ENCODE peak calls at places on chromosomes 4 and X, in five cellular contexts. One of them, this sample, is unnamed. For H3K27me3, the result is how much of the 10 kb centered on the place peaks cover.

GRCh38 chr4:65656008-65656407 is 14.3 kb downstream of the EPHA5 start:
- DNase-seq in H9: no peak
- DNase-seq in H1: no peak
- DNase-seq in neuronal stem cell: no peak
- DNase-seq in IMR-90: no peak
- DNase-seq in this sample: no peak

GRCh38 chr4:109440948-109441347 is 7.3 kb downstream of the SEC24B start:
- DNase-seq in H1: no peak
- DNase-seq in H9: no peak
- DNase-seq in neuronal stem cell: no peak
- DNase-seq in IMR-90: no peak
- DNase-seq in this sample: peak

GRCh38 chrX:49172280-49172780 is 632 bp downstream of the PLP2 start:
- DNase-seq in neuronal stem cell: no peak
- DNase-seq in H9: no peak
- DNase-seq in H1: no peak
- DNase-seq in IMR-90: peak
- DNase-seq in this sample: peak

GRCh38 chr4:92387459-92388069 is 83.8 kb downstream of the GRID2 start:
- DNase-seq in H1: peak
- DNase-seq in IMR-90: peak
- DNase-seq in neuronal stem cell: peak
- DNase-seq in H9: no peak
- DNase-seq in this sample: peak

GRCh38 chr4:98248984-98249383 is 12.2 kb upstream of the RAP1GDS1 start:
- DNase-seq in H1: no peak
- DNase-seq in IMR-90: no peak
- DNase-seq in H9: no peak
- DNase-seq in neuronal stem cell: no peak
- DNase-seq in this sample: no peak

GRCh38 chrX:148588649-148589310 is 88.4 kb downstream of the AFF2 start:
- DNase-seq in IMR-90: no peak
- DNase-seq in H1: no peak
- DNase-seq in neuronal stem cell: no peak
- DNase-seq in H9: no peak
- DNase-seq in this sample: no peak

GRCh38 chrX:7996851-7997250 is 69.6 kb upstream of the PNPLA4 start:
- DNase-seq in H1: no peak
- DNase-seq in neuronal stem cell: no peak
- DNase-seq in IMR-90: no peak
- DNase-seq in H9: no peak
- DNase-seq in this sample: no peak

GRCh38 chr4:188660796-188661195 is 521.6 kb downstream of the TRIML1 start:
- DNase-seq in H9: no peak
- DNase-seq in H1: no peak
- DNase-seq in neuronal stem cell: no peak
- DNase-seq in IMR-90: no peak
- DNase-seq in this sample: no peak

GRCh38 chr4:74534121-74534520 is 89.2 kb downstream of the AREG start:
- DNase-seq in H9: no peak
- DNase-seq in IMR-90: no peak
- DNase-seq in H1: no peak
- DNase-seq in neuronal stem cell: no peak
- DNase-seq in this sample: no peak

GRCh38 chr4:8438743-8439142 is 1.8 kb downstream of the ACOX3 start:
- DNase-seq in IMR-90: no peak
- DNase-seq in H1: no peak
- DNase-seq in H9: no peak
- DNase-seq in neuronal stem cell: no peak
- DNase-seq in this sample: no peak

GRCh38 chr4:1720163-1720983 is 750 bp downstream of the TMEM129 start:
- DNase-seq in IMR-90: peak
- DNase-seq in H1: no peak
- DNase-seq in neuronal stem cell: peak
- DNase-seq in H9: peak
- DNase-seq in this sample: peak

GRCh38 chrX:5730561-5730960 is 498.1 kb downstream of the NLGN4X start:
- DNase-seq in neuronal stem cell: no peak
- DNase-seq in H1: no peak
- DNase-seq in H9: no peak
- DNase-seq in IMR-90: no peak
- DNase-seq in this sample: no peak

GRCh38 chrX:76148753-76149152 is 24.1 kb upstream of the PBDC1 start:
- DNase-seq in neuronal stem cell: no peak
- DNase-seq in H1: no peak
- DNase-seq in IMR-90: peak
- DNase-seq in H9: peak
- DNase-seq in this sample: peak

GRCh38 chr4:83151645-83152044 is 37.1 kb upstream of the PLAC8 start:
- DNase-seq in H9: no peak
- DNase-seq in H1: no peak
- DNase-seq in neuronal stem cell: no peak
- DNase-seq in IMR-90: no peak
- DNase-seq in this sample: no peak

GRCh38 chrX:115960440-115961084 is 210.0 kb upstream of the AGTR2 start:
- DNase-seq in H9: no peak
- DNase-seq in neuronal stem cell: no peak
- DNase-seq in H1: no peak
- DNase-seq in IMR-90: no peak
- DNase-seq in this sample: no peak

GRCh38 chr4:121898150-121898549 is 27.9 kb upstream of the BBS7 start:
- DNase-seq in H9: no peak
- DNase-seq in neuronal stem cell: no peak
- DNase-seq in H1: no peak
- DNase-seq in IMR-90: no peak
- DNase-seq in this sample: no peak

GRCh38 chrX:26334232-26334631 is 118.3 kb downstream of the MAGEB5 start:
- DNase-seq in IMR-90: no peak
- DNase-seq in H1: no peak
- DNase-seq in H9: no peak
- DNase-seq in neuronal stem cell: no peak
- DNase-seq in this sample: no peak

GRCh38 chrX:40444798-40445496 is 135.8 kb upstream of the ATP6AP2 start:
- DNase-seq in H1: no peak
- DNase-seq in neuronal stem cell: peak
- DNase-seq in IMR-90: no peak
- DNase-seq in H9: no peak
- DNase-seq in this sample: no peak

GRCh38 chrX:140505421-140506337 is 810 bp upstream of the SOX3 start:
- DNase-seq in IMR-90: no peak
- DNase-seq in H1: no peak
- DNase-seq in H9: peak
- DNase-seq in neuronal stem cell: no peak
- DNase-seq in this sample: no peak

GRCh38 chr4:82428526-82428968 is 1.7 kb downstream of the HNRNPDL start:
- DNase-seq in IMR-90: no peak
- DNase-seq in H1: no peak
- DNase-seq in neuronal stem cell: no peak
- DNase-seq in H9: no peak
- DNase-seq in this sample: no peak

GRCh38 chr4:112287258-112287873 is 1.7 kb upstream of the TIFA start:
- DNase-seq in H1: no peak
- DNase-seq in IMR-90: no peak
- DNase-seq in neuronal stem cell: no peak
- DNase-seq in H9: no peak
- DNase-seq in this sample: no peak

GRCh38 chr4:130309221-130309620 is 1213.3 kb downstream of the C4orf33 start:
- DNase-seq in neuronal stem cell: no peak
- DNase-seq in H1: no peak
- DNase-seq in IMR-90: no peak
- DNase-seq in H9: no peak
- DNase-seq in this sample: no peak

GRCh38 chrX:68112321-68112720 is 321.0 kb downstream of the OPHN1 start:
- DNase-seq in neuronal stem cell: no peak
- DNase-seq in IMR-90: peak
- DNase-seq in H1: no peak
- DNase-seq in H9: no peak
- DNase-seq in this sample: no peak

GRCh38 chr4:106809083-106809482 is 227.0 kb downstream of the DKK2 start:
- DNase-seq in IMR-90: peak
- DNase-seq in neuronal stem cell: no peak
- DNase-seq in H1: no peak
- DNase-seq in H9: no peak
- DNase-seq in this sample: peak

GRCh38 chr4:180060159-180060889 is 2182.9 kb upstream of the TENM3 start:
- DNase-seq in IMR-90: peak
- DNase-seq in H1: no peak
- DNase-seq in neuronal stem cell: peak
- DNase-seq in H9: no peak
- DNase-seq in this sample: peak

GRCh38 chrX:151801980-151802379 is 67.4 kb downstream of the CNGA2 start:
- DNase-seq in neuronal stem cell: no peak
- DNase-seq in IMR-90: no peak
- DNase-seq in H1: no peak
- DNase-seq in H9: no peak
- DNase-seq in this sample: no peak

GRCh38 chr4:71783972-71784371 is at the start of gene GC:
- DNase-seq in H1: no peak
- DNase-seq in IMR-90: no peak
- DNase-seq in neuronal stem cell: no peak
- DNase-seq in H9: no peak
- DNase-seq in this sample: no peak
- H2BK15ac ChIP-seq in H1: no peak
- H2BK15ac ChIP-seq in IMR-90: no peak
- H2BK15ac ChIP-seq in neuronal stem cell: no peak
- H2BK15ac ChIP-seq in H9: no peak
- H2BK15ac ChIP-seq in this sample: no peak

DNA sequence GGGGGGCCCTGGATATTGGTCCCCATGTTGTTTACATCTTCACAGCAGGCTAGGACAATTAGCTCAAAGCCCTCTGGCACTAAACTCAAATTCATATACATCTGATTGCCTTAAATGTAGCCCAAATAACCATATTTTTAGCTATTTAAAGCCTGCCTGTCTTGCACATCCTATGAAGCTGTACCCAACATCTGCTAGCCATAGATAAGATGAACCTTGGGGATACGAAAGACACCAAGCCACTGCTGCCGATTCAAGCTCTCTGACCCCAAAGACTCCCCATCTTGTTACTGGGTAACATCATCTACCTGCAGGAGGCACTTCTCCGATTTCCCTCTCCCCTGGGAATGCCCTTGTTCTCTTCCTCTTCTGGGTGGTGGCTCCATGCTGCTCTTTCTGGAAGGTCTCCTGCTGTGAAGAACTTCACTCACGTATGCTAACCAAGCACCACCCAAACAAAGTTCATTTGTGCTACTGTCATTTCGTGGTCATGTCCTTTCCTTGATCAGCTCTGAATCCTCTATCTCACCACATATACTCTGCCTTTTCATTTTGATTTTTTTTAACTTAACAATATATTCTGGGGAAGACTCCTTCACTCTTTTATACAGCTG is 107.7 kb upstream of the ATXN3L start:
- DNase-seq in H9: no peak
- DNase-seq in H1: no peak
- DNase-seq in neuronal stem cell: no peak
- DNase-seq in IMR-90: no peak
- DNase-seq in this sample: no peak
- H2AFZ ChIP-seq in H9: no peak
- H2AFZ ChIP-seq in H1: no peak
- H2AFZ ChIP-seq in neuronal stem cell: peak
- H2AFZ ChIP-seq in IMR-90: no peak
- H2AFZ ChIP-seq in this sample: no peak

GRCh38 chr4:52054254-52054653 is 3.1 kb downstream of the SPATA18 start:
- DNase-seq in neuronal stem cell: no peak
- DNase-seq in IMR-90: no peak
- DNase-seq in H1: no peak
- DNase-seq in H9: no peak
- DNase-seq in this sample: no peak
- H3K27me3 ChIP-seq in neuronal stem cell: under half
- H3K27me3 ChIP-seq in IMR-90: under half
- H3K27me3 ChIP-seq in H1: under half
- H3K27me3 ChIP-seq in H9: under half
- H3K27me3 ChIP-seq in this sample: under half

DNA sequence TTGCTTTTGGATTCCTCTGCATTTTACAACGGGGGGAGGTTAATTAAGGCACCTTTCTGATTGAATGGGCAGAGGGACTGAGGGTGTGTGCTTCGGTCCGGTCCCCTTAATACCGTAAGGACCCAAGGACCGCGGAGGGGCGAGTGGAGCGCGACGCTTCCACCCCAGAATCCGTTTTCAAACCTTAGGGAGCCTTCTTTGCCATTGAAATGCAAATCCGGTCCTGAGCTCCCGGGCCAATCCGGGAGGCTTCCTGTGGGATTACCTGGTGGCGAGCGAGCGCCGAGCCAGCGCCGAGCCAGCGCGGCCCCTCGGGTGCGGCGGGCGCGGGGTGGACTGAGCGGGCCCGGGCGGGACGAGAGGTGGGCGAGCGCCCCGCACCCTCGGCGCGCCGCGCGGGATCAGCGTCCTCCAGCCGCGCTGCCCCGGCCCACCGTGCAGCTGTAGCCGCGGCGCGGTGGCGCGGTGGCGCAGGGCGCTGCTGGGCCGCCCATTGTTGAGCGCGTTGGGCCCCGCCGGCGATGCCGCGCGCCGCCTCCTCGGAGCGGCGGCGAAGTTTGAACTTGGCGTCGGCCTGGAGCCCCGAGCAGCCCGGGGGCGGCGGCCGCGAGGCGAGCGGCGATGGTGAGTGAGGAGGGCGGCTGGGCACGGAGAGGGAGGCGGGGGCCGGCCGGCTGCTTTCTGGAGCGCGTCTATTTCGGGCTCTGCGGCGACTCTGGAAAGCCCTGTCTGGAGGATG is 208.7 kb downstream of the SOWAHB start:
- DNase-seq in H1: no peak
- DNase-seq in IMR-90: peak
- DNase-seq in H9: peak
- DNase-seq in neuronal stem cell: peak
- DNase-seq in this sample: peak
- H2BK15ac ChIP-seq in H1: no peak
- H2BK15ac ChIP-seq in IMR-90: peak
- H2BK15ac ChIP-seq in H9: no peak
- H2BK15ac ChIP-seq in neuronal stem cell: no peak
- H2BK15ac ChIP-seq in this sample: peak

GRCh38 chr4:71231073-71231752 is 107.6 kb upstream of the SLC4A4 start:
- DNase-seq in H1: no peak
- DNase-seq in IMR-90: peak
- DNase-seq in neuronal stem cell: no peak
- DNase-seq in H9: no peak
- DNase-seq in this sample: no peak
- H2AFZ ChIP-seq in H1: no peak
- H2AFZ ChIP-seq in IMR-90: peak
- H2AFZ ChIP-seq in neuronal stem cell: peak
- H2AFZ ChIP-seq in H9: no peak
- H2AFZ ChIP-seq in this sample: no peak

GRCh38 chr4:103060453-103061148 is 16.0 kb downstream of the SLC9B2 start:
- DNase-seq in IMR-90: no peak
- DNase-seq in H1: no peak
- DNase-seq in neuronal stem cell: no peak
- DNase-seq in H9: no peak
- DNase-seq in this sample: no peak
- H3K27me3 ChIP-seq in IMR-90: under half
- H3K27me3 ChIP-seq in H1: under half
- H3K27me3 ChIP-seq in neuronal stem cell: under half
- H3K27me3 ChIP-seq in H9: under half
- H3K27me3 ChIP-seq in this sample: under half

This sample was measured in mesenchymal stem cell.